ENCODE peak calls at places on chromosome 11, in six cellular contexts. S is mesendoderm, T is neuronal stem cell, D is H1, I is IMR-90, E is mesenchymal stem cell. Z is an unnamed sample. For H3K4me1, the result is how much of the 10 kb centered on the place peaks cover.

GRCh38 chr11:128235958-128236357 is 351.4 kb downstream of the ETS1 start:
- DNase-seq in S (no peak), T (no peak), D (no peak), I (no peak), E (peak), Z (peak)

GRCh38 chr11:60852639-60853468 is 2.9 kb downstream of the PTGDR2 start:
- DNase-seq in S (no peak), T (no peak), D (no peak), I (no peak), E (no peak), Z (no peak)

GRCh38 chr11:123460006-123460700 is 30.1 kb downstream of the GRAMD1B start:
- DNase-seq in S (no peak), T (no peak), D (no peak), I (no peak), E (no peak), Z (no peak)

GRCh38 chr11:12845739-12846358 is 163.3 kb upstream of the RASSF10 start:
- DNase-seq in S (peak), T (no peak), D (no peak), I (peak), E (peak), Z (no peak)

GRCh38 chr11:45260047-45260446 is 26.1 kb downstream of the SYT13 start:
- DNase-seq in S (no peak), T (no peak), D (no peak), I (no peak), E (no peak), Z (no peak)

GRCh38 chr11:37504925-37505324 is 906.9 kb upstream of the RAG2 start:
- DNase-seq in S (peak), T (no peak), D (no peak), I (peak), E (peak), Z (peak)

GRCh38 chr11:118448294-118448693 is 12.0 kb downstream of the KMT2A start:
- DNase-seq in S (no peak), T (no peak), D (no peak), I (peak), E (peak), Z (no peak)

GRCh38 chr11:123580557-123581275 is 73.7 kb downstream of the SCN3B start:
- DNase-seq in S (peak), T (peak), D (peak), I (peak), E (peak), Z (peak)

GRCh38 chr11:126991596-126991995 is 9.0 kb downstream of the KIRREL3 start:
- DNase-seq in S (no peak), T (no peak), D (no peak), I (peak), E (peak), Z (peak)

GRCh38 chr11:35549787-35550186 is 24.4 kb upstream of the PAMR1 start:
- DNase-seq in S (peak), T (peak), D (no peak), I (peak), E (peak), Z (peak)

GRCh38 chr11:128720522-128720985 is 26.7 kb downstream of the FLI1 start:
- DNase-seq in S (no peak), T (peak), D (no peak), I (no peak), E (peak), Z (no peak)

GRCh38 chr11:69498614-69499175 is 17.2 kb downstream of the LINC01488 start:
- DNase-seq in S (no peak), T (no peak), D (no peak), I (no peak), E (no peak), Z (no peak)

GRCh38 chr11:109264128-109264527 is 157.9 kb upstream of the C11orf87 start:
- DNase-seq in S (no peak), T (no peak), D (no peak), I (no peak), E (no peak), Z (no peak)

DNA sequence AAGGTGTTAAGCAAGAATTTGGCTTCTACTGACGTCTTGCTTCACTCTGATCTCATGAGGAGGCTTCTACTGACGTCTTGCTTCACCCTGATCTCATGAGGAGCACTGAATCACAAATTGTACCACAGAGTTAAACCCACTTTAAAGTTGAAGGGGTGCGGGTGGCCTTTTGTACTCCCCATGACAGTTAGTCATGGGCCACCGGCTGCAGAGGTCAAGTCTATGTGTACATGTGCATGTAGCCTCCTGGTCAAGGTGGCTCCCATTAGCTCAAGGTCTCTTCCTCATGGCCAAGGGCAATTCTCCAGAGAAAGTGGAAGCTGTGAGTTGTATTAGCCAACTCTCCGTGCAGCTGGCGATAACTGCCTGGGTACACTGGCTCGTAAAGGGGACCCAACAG is 23.1 kb upstream of the FZD4 start:
- DNase-seq in S (no peak), T (no peak), D (no peak), I (no peak), E (peak), Z (no peak)
- H2AK5ac ChIP-seq in S (peak), T (no peak), D (no peak), I (no peak), E (no peak), Z (no peak)

DNA sequence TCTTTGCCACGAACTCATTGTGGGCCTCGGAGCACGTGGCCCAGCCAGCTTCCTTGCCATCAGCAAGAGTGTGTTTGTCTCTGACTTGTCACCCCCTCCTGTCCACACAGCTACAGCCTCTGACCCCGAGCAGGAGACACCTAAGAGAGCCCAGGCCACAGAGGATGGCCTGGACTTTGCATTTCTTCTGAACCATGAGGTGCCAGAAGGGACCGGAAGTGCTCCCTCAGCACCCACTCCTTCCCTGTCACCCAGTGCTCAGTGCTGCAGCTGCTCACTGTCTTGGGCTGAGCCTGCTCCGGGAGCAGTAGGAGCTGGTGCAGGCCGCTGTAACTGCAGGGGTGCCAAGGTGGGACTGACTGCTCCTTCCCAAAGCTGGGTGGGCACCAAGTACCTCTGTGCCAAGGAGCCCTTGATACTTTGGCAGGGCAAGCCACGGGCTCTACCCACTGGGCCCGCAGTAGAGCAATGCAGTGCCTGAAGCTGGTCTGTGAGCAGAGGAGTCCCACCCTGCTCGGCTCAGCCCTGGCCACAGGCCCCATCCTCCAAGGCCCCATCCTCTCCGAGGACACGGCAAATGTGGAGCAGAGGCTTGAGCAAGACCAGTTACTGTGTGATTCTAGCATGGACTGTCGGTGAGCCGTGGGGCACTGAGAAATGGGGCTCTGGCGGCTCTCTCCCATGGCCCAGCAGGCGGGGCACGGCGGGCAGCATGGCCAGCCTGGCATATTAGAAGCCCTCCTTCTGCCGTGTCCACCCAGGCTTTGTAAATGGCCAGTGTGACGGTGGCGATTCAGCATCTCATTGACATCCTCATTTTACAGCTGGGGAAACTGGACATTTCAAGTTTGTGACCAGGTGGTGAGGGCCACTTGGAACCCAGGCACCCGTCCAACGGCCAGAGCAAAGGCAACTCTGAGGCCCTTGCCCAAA is 6.3 kb downstream of the GRK2 start:
- DNase-seq in S (no peak), T (no peak), D (no peak), I (no peak), E (no peak), Z (no peak)
- H3K4me1 ChIP-seq in S (under half), T (under half), D (under half), I (under half), E (half or more), Z (under half)

GRCh38 chr11:92505689-92506088 is 281.1 kb downstream of the FAT3 start:
- DNase-seq in S (no peak), T (no peak), D (no peak), I (no peak), E (no peak), Z (no peak)

GRCh38 chr11:92511522-92512203 is 287.0 kb downstream of the FAT3 start:
- DNase-seq in S (peak), T (no peak), D (peak), I (no peak), E (no peak), Z (no peak)

GRCh38 chr11:92512204-92512569 is 287.6 kb downstream of the FAT3 start:
- DNase-seq in S (no peak), T (no peak), D (no peak), I (no peak), E (no peak), Z (no peak)

GRCh38 chr11:92510591-92510990 is 286.0 kb downstream of the FAT3 start:
- DNase-seq in S (no peak), T (peak), D (no peak), I (no peak), E (no peak), Z (no peak)
- H2AK5ac ChIP-seq in S (no peak), T (no peak), D (no peak), I (no peak), E (no peak), Z (no peak)

GRCh38 chr11:67466962-67467771 is 1.9 kb downstream of the TMEM134 start:
- DNase-seq in S (no peak), T (no peak), D (no peak), I (no peak), E (no peak), Z (no peak)
- H3K4me1 ChIP-seq in S (under half), T (under half), D (under half), I (under half), E (under half), Z (under half)